ENCODE peak calls at places on chromosomes 12 and 14, in eight cellular contexts. L, H, Z, A, D, O, F and T are unnamed samples.

GRCh38 chr12:18651525-18651924 is 86.3 kb downstream of the PLCZ1 start:
- DNase-seq in L (no peak), A (no peak), Z (no peak), F (no peak), H (no peak), D (no peak), O (no peak), T (no peak)

GRCh38 chr12:6871052-6871957 is 1.8 kb downstream of the SPSB2 start:
- DNase-seq in H (peak; percentile 45), F (no peak), A (peak; percentile 21), D (peak; percentile 33), L (no peak), O (peak; percentile 77), Z (no peak), T (no peak)

GRCh38 chr12:62761658-62762057 is 173.3 kb downstream of the PPM1H start:
- DNase-seq in H (no peak), O (no peak), F (no peak), D (no peak), Z (no peak), L (no peak), A (no peak), T (no peak)

GRCh38 chr12:54017027-54017788 is 8.4 kb downstream of the HOXC8 start:
- DNase-seq in O (no peak), D (no peak), L (no peak), F (no peak), H (no peak), Z (peak; percentile 61), A (no peak), T (no peak)

GRCh38 chr12:50960130-50960529 is 7.8 kb downstream of the HIGD1C start:
- DNase-seq in H (no peak), F (no peak), D (no peak), A (peak; percentile 63), Z (no peak), L (no peak), O (no peak), T (no peak)

GRCh38 chr14:61644834-61645233 is 50.5 kb upstream of the HIF1A start:
- DNase-seq in L (no peak), D (no peak), H (no peak), A (no peak), Z (no peak), O (no peak), F (no peak), T (peak; percentile 7)

GRCh38 chr14:96253140-96253539 is 2.9 kb upstream of the BDKRB1 start:
- DNase-seq in Z (no peak), H (no peak), L (no peak), D (no peak), O (no peak), A (peak; percentile 92), F (no peak), T (no peak)

GRCh38 chr14:50601405-50601804 is 41.5 kb downstream of the ATL1 start:
- DNase-seq in L (no peak), Z (no peak), F (no peak), A (peak; percentile 16), D (peak; percentile 15), H (no peak), O (no peak), T (no peak)

GRCh38 chr14:61077946-61078738 is 97.1 kb downstream of the SLC38A6 start:
- DNase-seq in O (no peak), H (no peak), A (no peak), Z (no peak), L (no peak), D (peak; percentile 21), F (no peak), T (no peak)

GRCh38 chr12:75585309-75585708 is 73.9 kb upstream of the KRR1 start:
- DNase-seq in L (no peak), O (no peak), H (no peak), Z (no peak), D (peak; percentile 32), A (peak; percentile 70), F (no peak), T (no peak)

GRCh38 chr12:41436076-41436475 is 248.0 kb downstream of the PDZRN4 start:
- DNase-seq in H (no peak), A (no peak), Z (no peak), F (no peak), L (no peak), D (no peak), O (no peak), T (no peak)

GRCh38 chr14:52299692-52300278 is 14.3 kb upstream of the PTGER2 start:
- DNase-seq in Z (no peak), A (peak; percentile 74), O (no peak), L (no peak), F (no peak), H (no peak), D (no peak), T (peak; percentile 76)

GRCh38 chr14:33118653-33119052 is 180.0 kb downstream of the NPAS3 start:
- DNase-seq in F (no peak), L (no peak), A (no peak), D (no peak), Z (no peak), O (no peak), H (no peak), T (no peak)

GRCh38 chr12:67366530-67367196 is 97.5 kb downstream of the CAND1 start:
- DNase-seq in H (no peak), A (peak; percentile 85), L (no peak), F (no peak), D (peak; percentile 75), O (no peak), Z (no peak), T (no peak)

GRCh38 chr14:105924951-105925591 is 398.7 kb downstream of the TMEM121 start:
- DNase-seq in O (peak; percentile 35), A (no peak), H (no peak), L (no peak), F (no peak), Z (no peak), D (no peak), T (no peak)

GRCh38 chr12:49111206-49111605 is 559 bp upstream of the LMBR1L start:
- DNase-seq in Z (no peak), A (no peak), F (no peak), H (no peak), O (no peak), L (no peak), D (no peak), T (no peak)

GRCh38 chr12:132605055-132605441 is 5.3 kb downstream of the LRCOL1 start:
- DNase-seq in Z (no peak), H (no peak), L (no peak), A (no peak), O (no peak), D (no peak), F (no peak), T (no peak)

GRCh38 chr14:104769324-104770071 is 16.6 kb downstream of the SIVA1 start:
- DNase-seq in Z (no peak), F (no peak), D (no peak), L (no peak), O (no peak), A (no peak), H (no peak), T (no peak)

GRCh38 chr12:92244036-92244435 is 98.4 kb upstream of the BTG1 start:
- DNase-seq in F (no peak), A (peak; percentile 76), Z (peak; percentile 36), L (peak; percentile 61), D (no peak), O (no peak), H (no peak), T (no peak)

GRCh38 chr12:103806807-103807206 is 34.2 kb downstream of the NT5DC3 start:
- DNase-seq in H (no peak), D (no peak), F (no peak), Z (no peak), L (no peak), O (no peak), A (peak; percentile 89), T (no peak)

GRCh38 chr12:12836571-12836970 is 23.4 kb downstream of the DDX47 start:
- DNase-seq in L (no peak), F (no peak), D (no peak), O (peak; percentile 69), Z (no peak), H (no peak), A (no peak), T (no peak)
- H3K27ac ChIP-seq in L (no peak overlapping the region), F (no peak overlapping the region), D (peak overlapping the region; percentile 82), O (peak overlapping the region; percentile 90), Z (no peak overlapping the region), H (no peak overlapping the region), A (no peak overlapping the region), T (no peak overlapping the region)

DNA sequence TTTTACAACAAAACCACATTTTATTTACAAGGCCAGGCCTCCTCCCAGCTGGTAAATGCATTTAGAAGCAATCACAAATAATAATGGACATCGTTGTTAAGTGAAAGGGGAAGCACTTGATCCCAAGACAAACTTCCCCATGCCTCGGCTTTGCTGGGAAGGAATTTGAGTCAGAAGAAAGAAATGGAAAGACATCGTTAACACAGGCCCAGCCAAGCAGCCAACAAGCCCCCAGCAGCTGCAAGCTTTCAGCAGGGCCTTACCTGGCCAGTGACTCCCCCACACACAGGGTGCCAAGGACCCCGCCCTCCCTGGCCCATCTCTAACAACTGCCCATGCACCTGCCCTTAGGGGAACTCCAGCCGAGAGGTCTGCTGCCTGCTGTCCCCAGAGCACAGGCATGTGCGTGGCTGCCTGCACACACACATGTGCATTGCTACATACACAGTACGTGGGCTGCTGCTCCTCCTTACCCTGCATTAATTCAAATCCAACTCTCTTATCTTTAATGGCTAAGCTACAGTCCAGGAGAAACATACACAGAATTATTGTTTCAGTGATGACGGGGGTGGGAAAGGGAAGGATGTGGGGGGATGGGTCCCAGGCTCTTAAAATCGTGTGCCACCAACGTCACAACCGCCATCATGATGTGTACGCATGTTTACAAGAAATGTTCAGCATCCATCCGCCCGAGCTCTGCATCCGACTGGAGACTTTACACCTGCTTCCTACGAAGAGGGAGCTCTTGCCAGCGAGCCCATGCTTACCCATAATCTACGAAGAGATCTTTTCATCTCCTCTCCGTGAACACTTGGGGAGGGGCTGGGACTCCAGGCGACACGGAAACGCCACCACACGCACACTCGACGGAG is 9.8 kb downstream of the BCL11B start:
- DNase-seq in O (peak; percentile 92), F (no peak), L (no peak), Z (no peak), A (no peak), D (no peak), H (peak; percentile 43), T (peak; percentile 81)
- H3K4me1 ChIP-seq in O (no peaks in the 10 kb centered on the region), F (no peaks in the 10 kb centered on the region), L (no peaks in the 10 kb centered on the region), Z (no peaks in the 10 kb centered on the region), A (peaks cover 4% of the 10 kb centered on the region), D (peaks cover 12% of the 10 kb centered on the region), H (no peaks in the 10 kb centered on the region), T (peaks cover 99% of the 10 kb centered on the region)

GRCh38 chr14:69772082-69773017 is 5.4 kb downstream of the SRSF5 start:
- DNase-seq in A (no peak), O (no peak), F (no peak), D (no peak), L (no peak), Z (no peak), H (no peak), T (peak; percentile 23)
- H3K27ac ChIP-seq in A (no peak overlapping the region), O (no peak overlapping the region), F (no peak overlapping the region), D (no peak overlapping the region), L (no peak overlapping the region), Z (no peak overlapping the region), H (no peak overlapping the region), T (no peak overlapping the region)

DNA sequence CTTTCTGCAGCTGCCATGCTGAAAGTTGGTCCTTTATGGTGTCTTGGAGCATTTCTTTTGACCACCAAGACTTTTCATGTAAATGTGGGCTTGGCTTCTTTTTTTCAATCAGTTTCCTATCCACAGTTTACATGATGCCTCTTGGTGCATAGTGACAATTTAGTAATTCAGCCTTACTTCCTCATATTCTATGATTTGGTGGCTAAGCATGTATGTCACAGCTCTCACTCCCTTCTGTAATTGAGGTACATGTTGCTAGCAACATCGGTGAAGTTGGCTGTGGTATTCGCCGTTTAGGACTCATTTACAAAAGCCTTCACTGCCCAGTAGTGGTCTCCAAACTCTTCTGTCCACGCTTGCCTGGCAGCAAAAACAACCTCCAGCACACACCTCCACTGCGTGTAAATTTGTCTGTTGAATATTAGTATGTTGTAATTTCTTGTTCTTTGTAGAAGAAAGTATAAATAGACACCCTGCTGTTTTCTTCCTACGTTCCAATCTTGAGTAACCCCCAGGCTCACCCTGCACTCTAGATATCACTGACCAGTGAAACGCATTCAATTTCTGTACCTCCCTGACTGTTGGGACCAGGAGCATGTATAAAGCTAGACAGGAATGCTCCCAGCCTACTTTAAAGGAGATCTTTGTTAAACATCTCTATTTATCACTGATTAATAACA is 90.3 kb downstream of the PPP2R5C start:
- DNase-seq in L (no peak), D (no peak), A (no peak), H (no peak), Z (no peak), F (no peak), O (no peak), T (no peak)
- H3K4me1 ChIP-seq in L (peaks cover 82% of the 10 kb centered on the region), D (peaks cover 2% of the 10 kb centered on the region), A (peaks cover 15% of the 10 kb centered on the region), H (peaks cover 11% of the 10 kb centered on the region), Z (no peaks in the 10 kb centered on the region), F (peaks cover 8% of the 10 kb centered on the region), O (peaks cover 11% of the 10 kb centered on the region), T (peaks cover 67% of the 10 kb centered on the region)